ENCODE peak calls at places on chromosome 10, in ten cellular contexts. L, K, X, I, U, F, V, A, B and D are unnamed samples.

GRCh38 chr10:85548038-85548437 is 818.6 kb downstream of the GRID1 start:
- DNase-seq in A (peak; percentile 37), L (peak; percentile 68), F (no peak), I (no peak), B (peak; percentile 35), K (peak; percentile 54), U (peak; percentile 6), V (peak; percentile 16), X (peak; percentile 4), D (no peak)

GRCh38 chr10:124273141-124273540 is 145.6 kb downstream of the OAT start:
- DNase-seq in F (no peak), L (no peak), K (no peak), U (no peak), X (no peak), V (no peak), I (no peak), B (no peak), A (no peak), D (no peak)

GRCh38 chr10:10785627-10786333 is 231.9 kb upstream of the CELF2 start:
- DNase-seq in K (peak; percentile 69), I (no peak), U (no peak), F (no peak), V (peak; percentile 61), B (no peak), A (no peak), L (no peak), X (no peak), D (no peak)

GRCh38 chr10:43872644-43873043 is 224.0 kb upstream of the ZNF32 start:
- DNase-seq in A (no peak), X (no peak), I (no peak), K (no peak), U (no peak), B (no peak), V (no peak), F (no peak), L (no peak), D (no peak)

GRCh38 chr10:69845574-69846251 is 44.0 kb downstream of the COL13A1 start:
- DNase-seq in B (no peak), K (no peak), I (no peak), X (no peak), V (peak; percentile 61), A (no peak), U (no peak), F (peak; percentile 70), L (no peak), D (no peak)

GRCh38 chr10:86520871-86521619 is 547 bp downstream of the WAPL start:
- DNase-seq in X (peak; percentile 7), L (peak; percentile 64), I (peak; percentile 61), B (no peak), K (peak; percentile 54), U (peak; percentile 32), V (peak; percentile 76), F (peak; percentile 60), A (no peak), D (peak; percentile 22)

GRCh38 chr10:132904814-132905649 is 37.3 kb downstream of the CFAP46 start:
- DNase-seq in L (no peak), A (peak; percentile 11), X (no peak), V (no peak), B (no peak), I (no peak), F (no peak), U (no peak), K (no peak), D (no peak)

GRCh38 chr10:3774018-3774813 is 10.8 kb downstream of the KLF6 start:
- DNase-seq in K (peak; percentile 86), L (no peak), U (peak; percentile 12), X (no peak), V (peak; percentile 46), F (no peak), B (no peak), A (no peak), I (no peak), D (no peak)

GRCh38 chr10:1368772-1369171 is 312.6 kb downstream of the WDR37 start:
- DNase-seq in I (peak; percentile 38), U (no peak), L (peak; percentile 8), B (no peak), V (no peak), X (no peak), A (no peak), K (no peak), F (no peak), D (peak; percentile 49)

GRCh38 chr10:74924251-74924954 is 98.0 kb downstream of the KAT6B start:
- DNase-seq in L (no peak), U (no peak), K (peak; percentile 98), X (no peak), F (no peak), B (no peak), A (no peak), I (no peak), V (peak; percentile 96), D (no peak)

GRCh38 chr10:116259638-116260037 is 13.4 kb downstream of the GFRA1 start:
- DNase-seq in L (no peak), K (no peak), B (no peak), X (no peak), V (no peak), A (no peak), I (no peak), U (no peak), F (no peak), D (no peak)

GRCh38 chr10:22765660-22766547 is 51.5 kb upstream of the PIP4K2A start:
- DNase-seq in X (no peak), F (no peak), V (no peak), I (no peak), U (no peak), L (peak; percentile 72), A (no peak), B (peak; percentile 80), K (no peak), D (no peak)

GRCh38 chr10:129329375-129330040 is 137.5 kb upstream of the MGMT start:
- DNase-seq in X (no peak), K (no peak), U (no peak), B (no peak), I (no peak), V (no peak), F (no peak), A (no peak), L (no peak), D (no peak)

GRCh38 chr10:129335396-129335795 is 131.6 kb upstream of the MGMT start:
- DNase-seq in B (no peak), X (no peak), U (no peak), K (no peak), L (no peak), V (no peak), F (no peak), A (no peak), I (no peak), D (no peak)

GRCh38 chr10:129335942-129336341 is 131.1 kb upstream of the MGMT start:
- DNase-seq in A (no peak), K (no peak), U (no peak), I (no peak), V (no peak), L (no peak), B (no peak), F (no peak), X (no peak), D (no peak)

GRCh38 chr10:129334326-129334725 is 132.7 kb upstream of the MGMT start:
- DNase-seq in B (no peak), X (no peak), A (no peak), F (no peak), K (no peak), U (no peak), L (no peak), V (no peak), I (no peak), D (no peak)

GRCh38 chr10:129332476-129332875 is 134.6 kb upstream of the MGMT start:
- DNase-seq in I (no peak), V (no peak), K (peak; percentile 2), X (no peak), F (no peak), A (no peak), L (peak; percentile 3), U (no peak), B (no peak), D (peak; percentile 16)
- TF ChIP-seq CTCF in I (no peak), V (peak; percentile 40), K (peak; percentile 24), X (peak; percentile 45), F (peak; percentile 36), A (peak; percentile 28), L (peak; percentile 40), U (peak; percentile 30), B (peak; percentile 10), D (peak; percentile 53)

DNA sequence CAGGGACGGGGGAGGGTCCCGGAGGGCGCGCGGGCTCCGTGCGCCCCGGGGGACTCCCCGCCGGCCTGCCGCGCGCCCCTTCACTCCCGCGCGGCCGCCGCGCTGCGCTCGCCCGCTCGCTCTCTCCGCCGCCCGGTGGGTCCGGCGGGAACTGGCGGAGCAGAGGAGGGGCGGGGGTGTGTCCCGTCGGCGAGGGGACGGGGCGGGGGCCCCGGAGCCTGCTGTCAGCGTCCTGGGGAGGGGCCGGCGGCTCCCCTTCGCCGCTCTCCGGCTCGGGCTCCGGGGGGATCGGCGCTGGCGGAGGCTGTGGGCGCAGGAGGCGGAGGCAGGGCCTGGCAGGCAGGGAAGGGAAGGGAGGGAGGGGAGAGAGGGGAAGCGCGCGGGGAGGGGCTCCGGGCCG is at the start of gene SH3PXD2A:
- DNase-seq in A (no peak), X (no peak), F (peak; percentile 45), V (no peak), B (no peak), L (no peak), U (no peak), K (no peak), I (no peak), D (peak; percentile 50)
- TF ChIP-seq CTCF in A (no peak), X (no peak), F (no peak), V (no peak), B (no peak), L (no peak), U (no peak), K (no peak), I (peak; percentile 22), D (peak; percentile 22)

GRCh38 chr10:19683326-19683725 is 132.9 kb upstream of the PLXDC2 start:
- DNase-seq in F (no peak), I (no peak), X (no peak), V (peak; percentile 36), L (no peak), U (no peak), B (no peak), K (no peak), A (no peak), D (no peak)

GRCh38 chr10:19688344-19688743 is 127.9 kb upstream of the PLXDC2 start:
- DNase-seq in A (no peak), X (no peak), B (no peak), I (no peak), U (no peak), L (no peak), F (no peak), K (no peak), V (no peak), D (no peak)

GRCh38 chr10:19689231-19689630 is 127.0 kb upstream of the PLXDC2 start:
- DNase-seq in A (no peak), K (no peak), F (no peak), L (no peak), B (no peak), X (no peak), V (no peak), U (no peak), I (no peak), D (no peak)

GRCh38 chr10:19683965-19684364 is 132.3 kb upstream of the PLXDC2 start:
- DNase-seq in I (no peak), X (no peak), F (no peak), A (no peak), L (no peak), B (no peak), K (no peak), V (peak; percentile 51), U (no peak), D (no peak)
- TF ChIP-seq CTCF in I (no peak), X (no peak), F (no peak), A (no peak), L (no peak), B (no peak), K (peak; percentile 24), V (peak; percentile 37), U (no peak), D (no peak)

GRCh38 chr10:113953505-113954272 is 90.0 kb upstream of the ADRB1 start:
- DNase-seq in A (no peak), B (no peak), U (no peak), X (no peak), V (no peak), K (no peak), F (no peak), L (peak; percentile 31), I (no peak), D (no peak)
- TF ChIP-seq CTCF in A (no peak), B (no peak), U (no peak), X (no peak), V (peak; percentile 25), K (peak; percentile 30), F (no peak), L (peak; percentile 29), I (no peak), D (peak; percentile 39)